ENCODE peak calls at places on chromosome 6, in nine cellular contexts. U, M, Q, E, A, Y, F, R and D are unnamed samples.

GRCh38 chr6:111663692-111664564 is 58.2 kb upstream of the TRAF3IP2 start:
- DNase-seq in E (no peak), Y (peak; percentile 85), Q (no peak), F (peak; percentile 82), M (no peak), A (peak; percentile 50), R (no peak), U (no peak), D (no peak)

GRCh38 chr6:134372603-134373281 is 54.8 kb upstream of the SGK1 start:
- DNase-seq in A (no peak), Q (peak; percentile 5), Y (peak; percentile 70), M (peak; percentile 71), R (no peak), E (peak; percentile 33), F (no peak), U (no peak), D (no peak)

GRCh38 chr6:149978610-149979009 is 14.9 kb downstream of the ULBP1 start:
- DNase-seq in A (no peak), F (no peak), E (no peak), R (no peak), U (no peak), Y (no peak), Q (no peak), M (no peak), D (no peak)

GRCh38 chr6:88780714-88781389 is 182.6 kb downstream of the RNGTT start:
- DNase-seq in E (no peak), Y (peak; percentile 65), F (peak; percentile 51), R (no peak), U (peak; percentile 63), A (peak; percentile 34), Q (no peak), M (peak; percentile 22), D (no peak)

GRCh38 chr6:57302477-57302876 is 15.0 kb upstream of the PRIM2 start:
- DNase-seq in Q (no peak), E (no peak), Y (no peak), F (no peak), U (no peak), R (no peak), M (no peak), A (no peak), D (no peak)

GRCh38 chr6:105120570-105120969 is 59.2 kb downstream of the POPDC3 start:
- DNase-seq in U (no peak), F (no peak), M (no peak), R (no peak), Y (no peak), A (no peak), E (no peak), Q (no peak), D (no peak)

GRCh38 chr6:134609862-134610261 is 291.9 kb upstream of the SGK1 start:
- DNase-seq in Q (no peak), A (no peak), E (no peak), M (no peak), F (no peak), R (no peak), U (no peak), Y (no peak), D (no peak)

GRCh38 chr6:22809380-22809779 is 240.0 kb downstream of the HDGFL1 start:
- DNase-seq in A (no peak), F (no peak), R (no peak), Q (no peak), E (no peak), U (no peak), M (no peak), Y (no peak), D (no peak)

GRCh38 chr6:143198312-143198711 is 137.6 kb downstream of the AIG1 start:
- DNase-seq in M (no peak), R (no peak), Q (no peak), Y (no peak), U (no peak), F (no peak), E (no peak), A (no peak), D (no peak)

GRCh38 chr6:143195349-143195845 is 134.7 kb downstream of the AIG1 start:
- DNase-seq in F (no peak), M (no peak), Q (no peak), E (no peak), U (no peak), R (no peak), Y (no peak), A (peak; percentile 63), D (no peak)

GRCh38 chr6:143194095-143194589 is 133.5 kb downstream of the AIG1 start:
- DNase-seq in Q (no peak), A (no peak), E (no peak), F (no peak), U (no peak), M (no peak), Y (no peak), R (no peak), D (no peak)

GRCh38 chr6:143197377-143197776 is 136.7 kb downstream of the AIG1 start:
- DNase-seq in A (no peak), R (no peak), Q (no peak), U (no peak), M (no peak), E (no peak), Y (no peak), F (no peak), D (no peak)

DNA sequence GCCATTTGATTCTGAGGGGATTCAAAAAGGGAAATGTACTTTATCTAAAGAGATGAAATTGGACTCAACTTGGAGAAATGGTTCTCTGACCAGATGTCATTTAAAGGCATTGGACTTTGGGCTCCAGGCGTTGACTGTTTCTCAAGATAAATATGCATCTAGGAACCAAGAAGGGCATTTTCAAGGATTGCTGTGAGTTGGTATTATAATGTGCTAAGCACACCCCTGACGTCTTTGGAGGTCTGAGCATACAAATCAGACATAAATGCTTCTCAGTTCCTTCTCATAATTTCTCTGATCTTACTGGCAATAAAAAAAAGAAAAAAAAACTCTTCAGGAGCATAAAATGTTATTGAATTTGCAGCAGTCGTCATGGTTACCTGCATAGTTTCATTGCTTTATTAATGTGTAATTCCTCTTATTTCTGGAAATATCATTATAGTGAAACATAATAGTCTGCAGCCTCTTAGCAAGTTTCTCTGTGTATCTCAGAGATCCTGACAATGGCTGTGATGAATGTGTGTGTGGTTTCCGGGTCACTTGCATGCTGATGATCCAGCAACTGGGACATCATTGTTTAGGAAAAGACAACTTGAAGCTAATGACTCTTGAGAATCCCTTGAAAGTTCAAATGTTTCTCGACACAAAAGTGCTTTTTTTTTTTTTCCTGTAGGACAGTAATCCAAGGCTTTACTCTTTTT is 136.0 kb downstream of the AIG1 start:
- DNase-seq in R (no peak), A (no peak), U (no peak), M (no peak), Q (no peak), Y (no peak), F (no peak), E (no peak), D (no peak)
- TF ChIP-seq EP300 in R (no peak), A (no peak), U (no peak), M (no peak), Q (no peak), Y (no peak), F (no peak), E (no peak), D (no peak)

GRCh38 chr6:148044261-148044731 is 298.3 kb upstream of the SASH1 start:
- DNase-seq in Y (no peak), Q (no peak), F (no peak), M (no peak), A (no peak), U (no peak), E (no peak), R (no peak), D (no peak)

DNA sequence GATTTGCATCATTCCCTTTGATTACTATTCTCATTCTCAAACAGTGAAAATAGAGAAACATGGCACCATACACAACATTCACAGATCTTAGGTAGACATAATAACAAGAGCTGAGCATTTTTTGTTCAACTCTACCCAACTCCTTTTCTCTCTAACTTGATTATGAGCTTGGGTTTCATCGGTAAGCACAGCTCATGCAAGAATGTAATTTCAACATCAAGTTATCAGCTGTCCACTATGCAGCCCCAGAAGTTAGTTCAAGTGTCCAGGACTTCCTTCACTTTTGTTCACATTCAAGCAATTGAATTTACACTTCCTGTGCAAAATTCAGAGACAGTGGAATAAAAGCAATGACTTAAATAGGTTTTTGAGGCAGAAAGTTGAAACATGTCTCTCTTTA is 297.7 kb upstream of the SASH1 start:
- DNase-seq in Y (no peak), R (no peak), U (no peak), M (no peak), F (no peak), A (no peak), E (no peak), Q (no peak), D (no peak)
- H3K27ac ChIP-seq in Y (no peak overlapping the region), R (no peak overlapping the region), U (no peak overlapping the region), M (no peak overlapping the region), F (no peak overlapping the region), A (no peak overlapping the region), E (no peak overlapping the region), Q (no peak overlapping the region), D (no peak overlapping the region)

DNA sequence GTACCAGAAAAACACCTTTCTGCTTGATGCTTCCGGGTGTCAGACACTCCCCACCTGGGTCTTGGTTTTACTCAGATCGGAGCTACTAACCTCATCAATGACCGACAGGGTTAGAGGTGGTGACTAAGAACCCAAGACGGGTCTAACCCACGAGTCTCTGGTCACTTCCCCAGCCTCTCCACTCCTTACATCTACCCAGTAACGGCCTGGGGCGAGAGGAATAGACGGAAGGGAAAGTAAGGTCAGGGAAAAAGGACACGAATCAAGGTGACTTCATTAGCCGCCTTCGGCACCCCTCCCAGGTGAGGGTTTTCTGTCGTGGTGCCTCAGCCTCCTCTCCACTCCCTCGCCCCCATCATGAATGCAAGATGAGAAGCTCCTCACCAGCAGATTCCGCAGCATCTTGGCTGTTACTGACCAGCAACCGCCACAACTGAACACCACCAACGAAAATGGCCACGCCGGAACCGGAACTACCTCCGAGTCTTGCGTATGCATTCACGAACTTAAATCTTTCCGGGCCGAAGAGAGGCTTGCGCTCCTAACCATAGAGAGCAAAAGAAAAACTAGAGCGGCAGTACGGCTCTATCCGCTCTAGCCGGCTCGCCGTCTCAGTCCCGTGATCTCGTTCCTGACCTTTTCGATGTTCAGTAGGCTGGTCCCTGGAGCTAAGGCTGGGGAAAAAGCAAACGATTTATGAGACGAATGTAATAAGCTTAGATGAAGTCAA is at the start of gene COX7A2:
- DNase-seq in Q (peak; percentile 61), E (peak; percentile 91), Y (peak; percentile 96), F (peak; percentile 83), R (no peak), U (peak; percentile 86), A (peak; percentile 78), M (peak; percentile 92), D (peak; percentile 95)
- TF ChIP-seq POLR2A in Q (peak; percentile 70), E (peak; percentile 53), Y (peak; percentile 82), F (peak; percentile 78), R (peak; percentile 86), U (peak; percentile 97), A (peak; percentile 90), M (peak; percentile 85), D (peak; percentile 49)

GRCh38 chr6:166192136-166192535 is 24.5 kb upstream of the TBXT start:
- DNase-seq in M (no peak), A (no peak), E (no peak), R (no peak), F (no peak), Q (no peak), U (no peak), Y (no peak), D (no peak)

GRCh38 chr6:166192557-166192956 is 24.9 kb upstream of the TBXT start:
- DNase-seq in M (no peak), U (no peak), Q (no peak), E (no peak), Y (no peak), A (no peak), R (no peak), F (no peak), D (no peak)

GRCh38 chr6:166195861-166196238 is 28.2 kb upstream of the TBXT start:
- DNase-seq in E (no peak), R (no peak), Q (no peak), F (no peak), Y (no peak), M (no peak), U (no peak), A (no peak), D (no peak)

GRCh38 chr6:166197361-166197760 is 29.7 kb upstream of the TBXT start:
- DNase-seq in R (no peak), U (no peak), A (no peak), F (no peak), E (no peak), Y (no peak), Q (no peak), M (no peak), D (no peak)

GRCh38 chr6:166194885-166195860 is 27.5 kb upstream of the TBXT start:
- DNase-seq in Q (no peak), U (no peak), M (no peak), Y (no peak), A (no peak), E (no peak), F (no peak), R (no peak), D (no peak)
- TF ChIP-seq EP300 in Q (no peak), U (no peak), M (no peak), Y (no peak), A (no peak), E (no peak), F (no peak), R (no peak), D (no peak)